ENCODE peak calls at places on chromosome 4, in ten cellular contexts. Y is Karpas-422; F is OCI-LY7; K is CD8-positive, alpha-beta memory T cell; E is right atrium auricular region; T is HCT116; V is cardiac muscle cell; Z is endothelial cell of umbilical vein; B is esophagus squamous epithelium; L is SJSA1. Q is an unnamed sample. For H3K4me1 and H3K9me3, the result is how much of the 10 kb centered on the place peaks cover.

GRCh38 chr4:82753725-82754410 is 44.7 kb downstream of the SCD5 start:
- DNase-seq in L (no peak), K (no peak), Y (no peak), F (no peak), T (no peak), B (no peak), Z (peak), V (no peak), E (peak), Q (peak)

GRCh38 chr4:30719363-30720020 is 677 bp upstream of the PCDH7 start:
- DNase-seq in F (no peak), L (no peak), B (no peak), Y (no peak), V (peak), K (no peak), Z (peak), E (no peak), T (no peak), Q (peak)

GRCh38 chr4:39102297-39102696 is 40.3 kb downstream of the KLHL5 start:
- DNase-seq in V (no peak), Z (no peak), F (no peak), E (no peak), B (no peak), K (no peak), L (no peak), Y (no peak), T (no peak), Q (no peak)

GRCh38 chr4:20020049-20020448 is 231.7 kb upstream of the SLIT2 start:
- DNase-seq in Y (no peak), E (no peak), K (no peak), Z (no peak), F (no peak), B (no peak), T (no peak), V (no peak), L (no peak), Q (no peak)

GRCh38 chr4:105241456-105241855 is 94.8 kb downstream of the TET2 start:
- DNase-seq in Y (no peak), E (no peak), K (no peak), Z (no peak), T (no peak), F (no peak), B (no peak), L (no peak), V (no peak), Q (no peak)

GRCh38 chr4:76342191-76342590 is 35.7 kb downstream of the STBD1 start:
- DNase-seq in L (no peak), K (no peak), Z (no peak), E (no peak), T (no peak), F (no peak), Y (no peak), V (no peak), B (no peak), Q (no peak)

GRCh38 chr4:81607947-81608346 is 136.2 kb upstream of the RASGEF1B start:
- DNase-seq in F (no peak), B (no peak), Y (no peak), Z (no peak), T (no peak), K (no peak), V (no peak), L (no peak), E (no peak), Q (no peak)

GRCh38 chr4:139469869-139470268 is 15.9 kb downstream of the RAB33B start:
- DNase-seq in Y (no peak), T (no peak), B (no peak), Z (no peak), E (no peak), L (no peak), K (no peak), V (no peak), F (no peak), Q (no peak)

GRCh38 chr4:176048631-176049030 is 17.0 kb upstream of the WDR17 start:
- DNase-seq in K (no peak), L (no peak), Y (no peak), F (no peak), T (no peak), B (no peak), E (no peak), V (no peak), Z (no peak), Q (no peak)

GRCh38 chr4:3322059-3322550 is 29.3 kb downstream of the RGS12 start:
- DNase-seq in Y (no peak), F (no peak), V (peak), L (no peak), E (peak), B (no peak), Z (no peak), T (no peak), K (no peak), Q (no peak)

GRCh38 chr4:75696036-75696435 is 22.8 kb upstream of the G3BP2 start:
- DNase-seq in Y (no peak), B (no peak), K (peak), L (no peak), E (no peak), Z (no peak), F (no peak), V (no peak), T (no peak), Q (no peak)

GRCh38 chr4:5571646-5572045 is 136.7 kb downstream of the EVC2 start:
- DNase-seq in K (no peak), E (no peak), V (no peak), F (no peak), Y (no peak), B (no peak), L (no peak), T (no peak), Z (no peak), Q (no peak)

GRCh38 chr4:139530833-139531427 is 25.1 kb downstream of the SETD7 start:
- DNase-seq in E (no peak), F (peak), L (peak), B (no peak), Y (peak), Z (peak), V (peak), T (peak), K (peak), Q (peak)

GRCh38 chr4:22071749-22072148 is 123.2 kb upstream of the KCNIP4 start:
- DNase-seq in E (no peak), T (no peak), L (no peak), B (no peak), Z (no peak), V (no peak), F (no peak), K (no peak), Y (no peak), Q (no peak)

GRCh38 chr4:126850286-126850685 is 782.5 kb upstream of the INTU start:
- DNase-seq in T (peak), F (no peak), Z (peak), Y (no peak), B (no peak), E (no peak), K (no peak), L (peak), V (no peak), Q (peak)

GRCh38 chr4:27327421-27328181 is 467.0 kb downstream of the STIM2 start:
- DNase-seq in V (no peak), L (no peak), Y (no peak), E (no peak), Z (no peak), T (no peak), K (no peak), B (no peak), F (no peak), Q (no peak)

GRCh38 chr4:37748546-37748945 is 62.4 kb upstream of the RELL1 start:
- DNase-seq in T (no peak), V (no peak), B (no peak), Y (no peak), F (peak), K (no peak), Z (no peak), L (no peak), E (no peak), Q (no peak)

GRCh38 chr4:181938641-181939040 is 304.6 kb upstream of the TENM3 start:
- DNase-seq in E (no peak), Z (no peak), Y (no peak), V (no peak), T (no peak), K (no peak), F (no peak), B (no peak), L (no peak), Q (no peak)

GRCh38 chr4:110344165-110344564 is 131.8 kb upstream of the ENPEP start:
- DNase-seq in F (no peak), K (no peak), T (peak), E (no peak), B (no peak), L (no peak), V (peak), Y (no peak), Z (no peak), Q (peak)

GRCh38 chr4:178309890-178310289 is 867.7 kb upstream of the AGA start:
- DNase-seq in Y (no peak), Z (no peak), F (no peak), E (no peak), L (no peak), K (no peak), B (no peak), T (no peak), V (no peak), Q (no peak)

GRCh38 chr4:153808175-153808574 is 19.3 kb upstream of the SFRP2 start:
- DNase-seq in Z (no peak), V (no peak), L (no peak), F (no peak), Y (no peak), B (no peak), E (no peak), K (no peak), T (no peak), Q (no peak)

GRCh38 chr4:180636696-180637095 is 1606.5 kb upstream of the TENM3 start:
- DNase-seq in K (no peak), E (no peak), Y (no peak), F (no peak), V (no peak), Z (no peak), B (no peak), T (no peak), L (no peak), Q (no peak)

GRCh38 chr4:110270492-110271197 is 72.2 kb upstream of the ELOVL6 start:
- DNase-seq in Y (no peak), Z (no peak), T (no peak), F (no peak), V (no peak), E (no peak), K (no peak), B (no peak), L (no peak), Q (peak)

GRCh38 chr4:24001945-24002640 is 112.2 kb upstream of the PPARGC1A start:
- DNase-seq in B (no peak), T (no peak), K (no peak), Y (no peak), V (no peak), L (no peak), Z (no peak), E (no peak), F (no peak), Q (no peak)

GRCh38 chr4:40530961-40531635 is 98.6 kb downstream of the RBM47 start:
- DNase-seq in E (no peak), K (no peak), L (no peak), Y (no peak), T (no peak), V (no peak), B (no peak), Z (no peak), F (no peak), Q (no peak)

GRCh38 chr4:52915730-52916129 is 53.6 kb downstream of the RASL11B start:
- DNase-seq in L (no peak), Z (no peak), F (no peak), K (no peak), B (no peak), T (no peak), Y (no peak), V (no peak), E (no peak), Q (no peak)

GRCh38 chr4:153790962-153791551 is 2.2 kb upstream of the SFRP2 start:
- DNase-seq in B (no peak), Y (no peak), T (no peak), L (no peak), Z (no peak), K (peak), E (no peak), F (no peak), V (peak), Q (no peak)

GRCh38 chr4:74283614-74284013 is 24.7 kb upstream of the EPGN start:
- DNase-seq in T (peak), K (no peak), B (no peak), Y (no peak), E (no peak), L (peak), V (no peak), Z (no peak), F (no peak), Q (no peak)

GRCh38 chr4:173577963-173578362 is 47.9 kb upstream of the HAND2 start:
- DNase-seq in F (no peak), V (no peak), Y (no peak), Z (no peak), B (no peak), K (no peak), L (no peak), T (no peak), E (no peak), Q (no peak)

GRCh38 chr4:26821677-26822503 is 38.8 kb upstream of the STIM2 start:
- DNase-seq in L (no peak), K (no peak), Z (peak), T (peak), F (no peak), B (no peak), Y (peak), E (no peak), V (no peak), Q (no peak)

GRCh38 chr4:33369366-33369899 is 2649.3 kb downstream of the PCDH7 start:
- DNase-seq in K (no peak), B (no peak), Y (no peak), F (no peak), L (no peak), V (no peak), Z (no peak), T (peak), E (no peak), Q (peak)

GRCh38 chr4:180840142-180840541 is 1403.1 kb upstream of the TENM3 start:
- DNase-seq in B (no peak), T (no peak), V (no peak), Z (no peak), F (peak), K (no peak), Y (no peak), L (no peak), E (no peak), Q (no peak)

GRCh38 chr4:113316879-113317278 is 267.4 kb downstream of the ANK2 start:
- DNase-seq in Z (no peak), Y (peak), L (no peak), F (peak), E (no peak), V (no peak), T (no peak), B (no peak), K (peak), Q (no peak)

GRCh38 chr4:85520765-85521749 is 46.1 kb downstream of the ARHGAP24 start:
- DNase-seq in K (no peak), L (no peak), V (peak), B (no peak), Z (no peak), F (no peak), T (no peak), E (no peak), Y (no peak), Q (no peak)

GRCh38 chr4:147498031-147498700 is 17.3 kb downstream of the EDNRA start:
- DNase-seq in L (no peak), Y (no peak), B (no peak), T (no peak), F (no peak), V (no peak), E (no peak), Z (peak), K (no peak), Q (peak)

GRCh38 chr4:147492761-147493160 is 11.9 kb downstream of the EDNRA start:
- DNase-seq in V (no peak), F (no peak), T (no peak), E (no peak), Y (no peak), Z (peak), K (no peak), B (no peak), L (no peak), Q (no peak)

GRCh38 chr4:147492301-147492700 is 11.4 kb downstream of the EDNRA start:
- DNase-seq in Y (no peak), V (no peak), B (no peak), Z (no peak), T (no peak), L (no peak), E (no peak), F (no peak), K (no peak), Q (no peak)

GRCh38 chr4:147494301-147494700 is 13.4 kb downstream of the EDNRA start:
- DNase-seq in F (no peak), Z (no peak), L (no peak), T (no peak), E (no peak), K (no peak), B (no peak), V (no peak), Y (no peak), Q (no peak)

DNA sequence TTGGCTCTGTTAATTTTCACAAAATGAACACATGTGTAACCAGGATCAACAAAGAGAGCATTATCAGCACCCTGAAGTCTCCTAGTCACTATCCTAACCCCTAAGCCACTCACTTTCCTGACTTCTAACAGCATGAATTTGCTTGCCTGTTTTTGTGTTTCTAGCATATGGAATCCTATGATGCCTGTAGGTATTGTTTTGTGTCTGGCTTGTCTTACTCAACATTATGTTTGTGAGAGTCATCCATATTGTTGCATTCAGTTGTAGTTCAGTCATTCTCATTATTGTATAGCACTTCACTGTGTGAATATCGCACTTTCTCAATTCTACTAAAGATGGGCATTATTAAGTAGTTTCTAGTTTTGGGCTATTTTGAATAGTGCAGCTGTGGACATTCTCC is 15.6 kb downstream of the EDNRA start:
- DNase-seq in K (no peak), Y (no peak), T (no peak), E (no peak), B (no peak), Z (no peak), F (no peak), L (no peak), V (no peak), Q (no peak)
- H3K4me1 ChIP-seq in K (under half), Y (under half), T (under half), E (under half), B (under half), Z (under half), F (under half), L (under half), V (under half), Q (under half)

GRCh38 chr4:15636818-15637217 is 18.3 kb downstream of the FBXL5 start:
- DNase-seq in E (no peak), B (no peak), L (no peak), V (no peak), Y (no peak), Z (no peak), F (no peak), T (no peak), K (no peak), Q (no peak)

DNA sequence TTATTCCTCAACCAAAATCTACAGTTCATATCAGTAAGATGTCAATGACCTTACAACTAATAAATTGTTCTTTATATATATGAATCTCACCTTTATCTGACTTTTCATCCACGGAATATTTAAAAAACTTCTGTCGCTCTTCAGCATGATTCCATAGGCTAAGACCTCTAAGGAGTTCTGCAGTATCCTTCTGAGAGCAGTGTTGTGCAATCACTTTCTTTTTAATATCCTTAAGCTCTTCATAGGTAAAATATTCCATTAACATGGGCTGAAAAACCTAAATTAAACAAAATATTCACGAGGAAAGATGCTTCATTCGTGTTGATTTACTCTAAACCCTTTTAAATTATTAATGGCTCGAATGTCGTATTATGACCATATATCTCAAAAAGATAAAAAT is 16.7 kb downstream of the FBXL5 start:
- DNase-seq in Y (no peak), K (no peak), Z (no peak), F (no peak), B (no peak), L (no peak), V (no peak), T (no peak), E (no peak), Q (no peak)
- H3K9me3 ChIP-seq in Y (under half), K (under half), Z (under half), F (under half), B (under half), L (under half), V (under half), T (under half), E (under half), Q (under half)

GRCh38 chr4:87382931-87383330 is 8.1 kb downstream of the HSD17B11 start:
- DNase-seq in Y (peak), B (no peak), T (no peak), L (no peak), V (no peak), K (no peak), F (no peak), Z (no peak), E (no peak), Q (no peak)
- H3K4me1 ChIP-seq in Y (under half), B (under half), T (under half), L (under half), V (under half), K (under half), F (under half), Z (under half), E (under half), Q (under half)

GRCh38 chr4:170214101-170214500 is 124.3 kb upstream of the AADAT start:
- DNase-seq in K (no peak), T (no peak), Y (no peak), B (no peak), E (no peak), L (no peak), F (no peak), V (no peak), Z (no peak), Q (no peak)
- H3K9me3 ChIP-seq in K (under half), T (under half), Y (under half), B (under half), E (under half), L (under half), F (under half), V (under half), Z (under half), Q (under half)

DNA sequence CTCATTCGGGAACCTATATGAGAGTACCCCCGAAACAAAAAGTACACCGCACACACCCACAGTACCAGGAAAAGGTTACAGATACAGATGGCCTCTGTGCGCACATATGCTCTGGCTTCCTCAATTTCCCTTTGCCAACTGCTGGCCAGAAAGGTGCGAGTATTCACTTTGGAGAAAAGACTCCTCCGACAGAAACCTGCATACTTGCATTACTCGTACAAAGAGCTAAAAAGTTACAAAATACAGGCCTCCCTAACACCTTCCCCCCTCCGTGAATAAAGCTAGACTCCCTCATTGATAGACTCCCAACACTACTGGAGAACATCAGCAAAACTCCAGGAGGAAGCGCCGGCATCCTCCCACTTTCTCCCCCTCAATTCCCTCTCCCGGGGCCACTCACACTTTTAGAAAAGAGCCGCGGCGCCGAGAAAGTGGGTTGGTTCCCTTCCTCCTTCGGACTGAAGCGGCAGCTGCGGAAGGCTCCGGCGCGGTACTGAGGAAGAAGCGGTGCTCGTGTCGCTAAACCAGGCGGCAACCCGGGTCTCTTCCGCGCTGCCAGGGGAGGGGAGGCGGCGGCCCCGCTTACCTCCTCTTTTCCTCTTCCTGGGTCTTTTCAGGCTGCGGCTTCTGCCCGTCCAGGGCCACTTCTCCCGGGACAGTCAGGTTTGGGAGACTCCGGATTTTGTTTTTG is 1.2 kb downstream of the FBXW7 start:
- DNase-seq in Y (peak), B (no peak), E (no peak), L (peak), T (no peak), Z (peak), K (peak), V (peak), F (peak), Q (peak)
- H3K4me1 ChIP-seq in Y (under half), B (under half), E (half or more), L (under half), T (under half), Z (under half), K (half or more), V (under half), F (half or more), Q (under half)

DNA sequence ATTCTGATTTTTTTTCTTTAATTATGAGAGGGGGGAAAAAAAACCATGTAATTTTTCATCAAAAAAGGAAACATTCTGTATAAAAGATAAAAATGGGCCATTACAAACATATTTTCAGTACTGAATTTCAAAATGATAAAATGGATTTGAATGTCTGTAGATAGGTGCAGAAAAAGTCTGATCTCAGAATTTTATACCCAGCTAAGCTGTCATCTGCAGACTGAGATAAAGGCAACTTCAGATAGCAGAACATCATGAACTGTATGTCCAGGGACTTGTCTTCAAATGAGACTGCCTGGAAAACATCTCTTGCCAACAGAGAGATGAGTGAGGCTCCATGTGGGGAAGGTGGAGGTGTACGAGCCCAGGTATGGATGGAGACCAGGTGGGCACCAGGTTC is 118.5 kb upstream of the PSAPL1 start:
- DNase-seq in F (no peak), Z (no peak), B (no peak), Y (no peak), E (no peak), K (no peak), L (no peak), T (no peak), V (no peak), Q (no peak)
- H3K9me3 ChIP-seq in F (under half), Z (under half), B (under half), Y (under half), E (under half), K (under half), L (under half), T (under half), V (under half), Q (under half)